ENCODE peak calls at places on chromosomes 13 and 19, in seven cellular contexts. C is astrocyte, K is fibroblast of lung, I is neural progenitor cell, V is SK-N-SH, Y is HepG2, A is endothelial cell of umbilical vein. D is an unnamed sample.

GRCh38 chr13:47069133-47069532 is 172.3 kb upstream of the HTR2A start:
- DNase-seq in I (no peak), A (no peak), C (no peak), V (no peak), K (no peak), Y (no peak), D (no peak)

GRCh38 chr13:91319996-91320395 is 27.5 kb upstream of the MIR17HG start:
- DNase-seq in C (no peak), V (no peak), I (no peak), A (no peak), Y (no peak), K (no peak), D (peak; percentile 52)

GRCh38 chr13:80340643-80341097 is 256 bp downstream of the SPRY2 start:
- DNase-seq in A (peak; percentile 66), Y (peak; percentile 18), K (peak; percentile 72), V (no peak), C (peak; percentile 64), I (no peak), D (peak; percentile 68)

GRCh38 chr19:37899453-37899852 is 6.9 kb downstream of the WDR87 start:
- DNase-seq in Y (no peak), K (no peak), V (no peak), I (no peak), C (no peak), A (no peak), D (peak; percentile 4)

GRCh38 chr19:16160943-16161560 is 12.3 kb downstream of the CIB3 start:
- DNase-seq in C (peak; percentile 74), A (peak; percentile 33), V (no peak), I (no peak), K (peak; percentile 82), Y (peak; percentile 30), D (no peak)

GRCh38 chr19:18049390-18049789 is 37.3 kb downstream of the IL12RB1 start:
- DNase-seq in K (peak; percentile 33), V (no peak), Y (no peak), C (peak; percentile 22), A (peak; percentile 29), I (no peak), D (peak; percentile 98)

GRCh38 chr19:11164879-11165406 is 9.4 kb upstream of the SPC24 start:
- DNase-seq in Y (no peak), A (peak; percentile 51), V (no peak), C (peak; percentile 92), K (peak; percentile 94), I (no peak), D (peak; percentile 91)

GRCh38 chr13:96581741-96582140 is 412.5 kb downstream of the OXGR1 start:
- DNase-seq in I (no peak), Y (no peak), V (no peak), C (no peak), A (no peak), K (no peak), D (no peak)

DNA sequence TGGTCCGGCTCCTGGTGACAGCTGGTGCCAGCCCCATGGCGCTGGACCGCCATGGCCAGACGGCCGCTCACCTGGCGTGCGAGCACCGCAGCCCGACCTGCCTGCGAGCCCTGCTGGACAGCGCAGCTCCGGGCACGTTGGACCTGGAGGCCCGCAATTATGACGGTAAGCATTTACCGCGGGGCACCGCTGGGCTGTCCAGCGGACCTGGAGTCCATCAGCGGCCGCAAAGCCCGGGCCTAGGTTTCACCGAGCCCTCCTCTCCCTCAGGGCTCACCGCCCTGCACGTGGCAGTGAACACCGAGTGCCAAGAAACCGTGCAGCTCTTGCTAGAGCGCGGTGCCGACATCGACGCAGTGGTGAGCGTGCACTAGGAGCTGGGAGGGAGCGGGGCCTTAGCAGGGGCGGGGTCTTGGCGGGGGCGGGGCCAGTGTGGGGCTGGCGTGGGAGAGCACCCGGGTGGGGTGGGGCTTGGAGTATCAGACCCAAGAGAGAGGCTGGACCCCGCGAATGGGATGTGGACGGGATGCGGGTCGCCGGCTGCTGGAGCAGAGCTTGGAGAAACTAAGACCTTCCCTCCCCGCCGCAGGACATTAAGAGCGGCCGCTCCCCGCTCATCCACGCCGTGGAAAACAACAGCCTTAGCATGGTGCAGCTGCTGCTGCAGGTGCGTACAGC is 8.7 kb downstream of the BCL3 start:
- DNase-seq in Y (no peak), C (peak; percentile 72), I (peak; percentile 66), K (peak; percentile 79), V (peak; percentile 89), A (no peak), D (peak; percentile 93)
- TF ChIP-seq CTCF in Y (no peak), C (no peak), I (no peak), K (no peak), V (no peak), A (no peak), D (no peak)

DNA sequence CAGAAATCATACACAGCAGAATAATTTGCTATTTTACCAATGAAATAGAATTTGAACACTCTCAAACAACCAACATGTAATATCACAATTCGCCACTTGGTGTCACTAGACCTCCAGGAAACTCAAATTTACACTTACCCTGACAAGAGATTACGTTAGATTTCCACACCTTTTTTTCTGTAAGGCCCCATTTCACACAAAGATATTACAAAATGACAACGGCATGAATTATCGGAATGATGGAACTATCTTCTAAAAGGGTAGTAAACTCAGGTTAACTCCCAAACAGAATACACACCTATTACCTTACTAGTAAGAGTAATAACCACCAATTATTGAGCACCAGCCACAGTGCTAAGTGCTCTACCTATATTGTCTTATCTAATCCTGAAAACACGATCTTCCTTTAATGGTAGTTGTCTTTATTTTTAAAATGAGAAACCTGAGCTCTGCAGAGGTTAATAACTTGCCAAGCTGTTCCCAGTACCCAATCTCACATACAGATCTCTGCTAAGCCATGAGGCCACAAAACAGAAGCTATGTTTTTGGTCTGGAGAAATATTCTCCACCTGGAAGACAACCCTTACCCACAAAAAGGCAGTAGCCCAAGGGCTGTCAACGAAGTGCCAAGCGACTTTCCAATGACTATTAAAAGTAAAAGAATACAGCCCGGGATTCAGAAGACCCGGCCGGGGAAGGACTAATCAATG is 152.4 kb downstream of the DCLK1 start:
- DNase-seq in Y (peak; percentile 42), C (peak; percentile 47), I (peak; percentile 46), V (peak; percentile 54), A (peak; percentile 78), K (peak; percentile 60), D (no peak)
- H3K27ac ChIP-seq in Y (no peak overlapping the region), C (peak overlapping the region; percentile 79), I (no peak overlapping the region), V (peak overlapping the region; percentile 80), A (no peak overlapping the region), K (peak overlapping the region; percentile 40), D (peak overlapping the region; percentile 33)

GRCh38 chr13:57632276-57633140 is 964 bp downstream of the PCDH17 start:
- DNase-seq in A (peak; percentile 39), V (peak; percentile 54), C (peak; percentile 36), Y (no peak), K (peak; percentile 51), I (peak; percentile 57), D (no peak)
- H3K9ac ChIP-seq in A (no peak overlapping the region), V (no peak overlapping the region), C (peak overlapping the region; percentile 69), Y (no peak overlapping the region), K (no peak overlapping the region), I (no peak overlapping the region), D (peak overlapping the region; percentile 44)

GRCh38 chr13:45682494-45683008 is 19.6 kb upstream of the CBY2 start:
- DNase-seq in V (no peak), A (no peak), Y (no peak), C (no peak), I (no peak), K (no peak), D (no peak)

GRCh38 chr13:45678282-45678681 is 23.8 kb upstream of the CBY2 start:
- DNase-seq in V (no peak), K (peak; percentile 19), Y (no peak), I (peak; percentile 21), A (no peak), C (no peak), D (no peak)

GRCh38 chr13:45681101-45681500 is 21.0 kb upstream of the CBY2 start:
- DNase-seq in Y (no peak), I (no peak), V (no peak), C (no peak), A (no peak), K (peak; percentile 14), D (no peak)

GRCh38 chr13:45683701-45684100 is 18.4 kb upstream of the CBY2 start:
- DNase-seq in V (peak; percentile 15), K (no peak), Y (no peak), C (no peak), I (peak; percentile 28), A (no peak), D (no peak)
- TF ChIP-seq CTCF in V (peak; percentile 27), K (no peak), Y (peak; percentile 40), C (no peak), I (peak; percentile 42), A (no peak), D (no peak)

DNA sequence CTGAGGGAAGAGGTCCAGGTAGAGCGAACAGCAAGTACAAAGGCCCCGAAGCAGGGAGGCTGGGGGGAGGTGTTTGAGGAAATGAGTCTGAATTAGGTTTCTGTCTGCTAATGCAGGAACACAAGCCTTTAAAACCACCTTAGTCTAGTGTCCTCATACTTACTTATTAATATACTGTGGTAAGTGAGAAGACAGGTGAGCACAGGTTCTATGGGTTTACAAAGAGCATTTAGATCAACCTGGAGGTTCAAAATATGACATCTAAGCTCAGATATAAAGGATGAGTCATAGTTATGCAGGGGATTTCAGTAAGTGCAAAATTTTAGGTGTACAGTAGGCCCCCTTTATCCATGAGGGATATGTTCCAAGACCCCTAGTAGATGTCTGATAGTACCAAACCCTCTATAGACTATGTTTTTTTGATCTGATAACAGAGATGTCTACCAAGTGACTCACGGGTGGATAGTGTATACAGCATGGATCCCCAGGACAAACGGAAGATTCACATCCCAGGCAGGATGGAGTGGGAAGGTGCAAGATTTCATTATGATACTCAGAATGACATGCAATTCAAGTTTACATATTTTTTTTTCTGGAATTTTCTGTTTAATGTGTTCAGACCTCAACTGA is 18.1 kb upstream of the MED4 start:
- DNase-seq in Y (no peak), K (peak; percentile 12), A (no peak), V (no peak), C (no peak), I (no peak), D (no peak)
- H3K27ac ChIP-seq in Y (no peak overlapping the region), K (no peak overlapping the region), A (no peak overlapping the region), V (no peak overlapping the region), C (no peak overlapping the region), I (no peak overlapping the region), D (no peak overlapping the region)

GRCh38 chr19:50488795-50489194 is 12.1 kb upstream of the GARIN5A start:
- DNase-seq in I (no peak), V (no peak), K (no peak), A (no peak), C (no peak), Y (no peak), D (peak; percentile 33)

GRCh38 chr19:50489461-50490011 is 12.9 kb upstream of the GARIN5A start:
- DNase-seq in Y (no peak), I (no peak), V (no peak), K (no peak), A (no peak), C (no peak), D (peak; percentile 66)

GRCh38 chr19:50492303-50493052 is 15.8 kb upstream of the GARIN5A start:
- DNase-seq in I (peak; percentile 24), V (peak; percentile 53), C (no peak), Y (no peak), K (no peak), A (no peak), D (peak; percentile 38)

GRCh38 chr19:50490991-50491472 is 14.4 kb upstream of the GARIN5A start:
- DNase-seq in A (no peak), C (no peak), V (no peak), K (no peak), I (no peak), Y (no peak), D (peak; percentile 45)

DNA sequence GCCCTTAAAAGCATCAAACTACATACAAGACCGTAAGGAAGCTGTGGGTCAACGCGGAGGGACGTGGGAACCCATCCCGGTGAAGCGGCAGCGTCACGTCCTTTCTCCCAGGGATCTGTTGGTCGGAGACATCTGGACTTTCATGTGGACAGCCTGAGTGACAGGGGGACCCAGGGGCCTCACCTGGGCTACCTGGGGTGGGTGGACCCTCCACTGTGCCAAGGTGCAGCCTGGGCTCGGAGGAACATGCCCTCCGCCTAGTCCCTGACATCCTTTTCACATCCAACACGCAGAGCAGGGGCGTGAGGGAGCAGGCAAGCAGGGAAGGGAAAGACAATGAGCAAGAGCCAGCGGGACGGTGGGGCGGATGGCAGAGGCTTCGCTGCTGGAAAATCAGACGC is 13.8 kb upstream of the GARIN5A start:
- DNase-seq in K (no peak), I (no peak), A (no peak), V (no peak), C (no peak), Y (no peak), D (peak; percentile 43)
- H3K9ac ChIP-seq in K (no peak overlapping the region), I (no peak overlapping the region), A (no peak overlapping the region), V (no peak overlapping the region), C (no peak overlapping the region), Y (no peak overlapping the region), D (no peak overlapping the region)